ENCODE peak calls at places on chromosomes 5 and 9, in seven cellular contexts. G is A549, B is SK-N-SH, U is K562, J is GM23338, D is HCT116, H is GM12878. N is an unnamed sample.

GRCh38 chr5:136242611-136243010 is 49.6 kb upstream of the SMIM32 start:
- DNase-seq in U (no peak), J (no peak), G (no peak), B (no peak), H (peak; percentile 24), D (no peak), N (no peak)

GRCh38 chr5:180173875-180174586 is 35.0 kb downstream of the RASGEF1C start:
- DNase-seq in U (no peak), G (no peak), J (no peak), B (no peak), H (no peak), D (no peak), N (no peak)

GRCh38 chr9:119159386-119159785 is 209.8 kb downstream of the BRINP1 start:
- DNase-seq in D (no peak), U (no peak), J (no peak), B (no peak), G (no peak), H (no peak), N (no peak)

GRCh38 chr9:90204128-90204838 is 438.3 kb downstream of the DIRAS2 start:
- DNase-seq in B (no peak), D (no peak), G (no peak), U (no peak), H (no peak), J (no peak), N (no peak)

GRCh38 chr5:165914462-165914861 is 2377.0 kb upstream of the WWC1 start:
- DNase-seq in J (no peak), U (no peak), G (no peak), B (no peak), D (no peak), H (no peak), N (no peak)

GRCh38 chr9:134101623-134102149 is 33.9 kb upstream of the BRD3 start:
- DNase-seq in B (peak; percentile 48), G (no peak), H (no peak), U (no peak), D (no peak), J (no peak), N (no peak)

GRCh38 chr5:37111426-37112382 is 137.5 kb downstream of the CPLANE1 start:
- DNase-seq in B (no peak), J (no peak), D (no peak), H (peak; percentile 64), G (no peak), U (no peak), N (no peak)

GRCh38 chr5:25544652-25545249 is 900.0 kb upstream of the CDH10 start:
- DNase-seq in D (peak; percentile 0), G (peak; percentile 4), B (peak; percentile 6), J (peak; percentile 89), U (peak; percentile 6), H (peak; percentile 13), N (peak; percentile 50)

GRCh38 chr5:106415541-106415940 is 1255.2 kb downstream of the EFNA5 start:
- DNase-seq in B (no peak), H (no peak), D (no peak), G (no peak), J (no peak), U (no peak), N (no peak)

GRCh38 chr5:140855772-140856674 is at the start of gene PCDHA10:
- DNase-seq in B (no peak), H (no peak), U (no peak), G (no peak), D (peak; percentile 42), J (peak; percentile 90), N (no peak)

GRCh38 chr5:173191015-173191414 is 44.0 kb downstream of the NKX2-5 start:
- DNase-seq in U (no peak), D (no peak), B (no peak), H (no peak), J (no peak), G (no peak), N (no peak)

GRCh38 chr5:173188280-173188679 is 43.9 kb downstream of the BNIP1 start:
- DNase-seq in U (no peak), H (no peak), B (no peak), D (no peak), G (no peak), J (no peak), N (no peak)

GRCh38 chr5:173191561-173191960 is 43.4 kb downstream of the NKX2-5 start:
- DNase-seq in J (no peak), H (no peak), B (no peak), G (no peak), D (no peak), U (no peak), N (no peak)

DNA sequence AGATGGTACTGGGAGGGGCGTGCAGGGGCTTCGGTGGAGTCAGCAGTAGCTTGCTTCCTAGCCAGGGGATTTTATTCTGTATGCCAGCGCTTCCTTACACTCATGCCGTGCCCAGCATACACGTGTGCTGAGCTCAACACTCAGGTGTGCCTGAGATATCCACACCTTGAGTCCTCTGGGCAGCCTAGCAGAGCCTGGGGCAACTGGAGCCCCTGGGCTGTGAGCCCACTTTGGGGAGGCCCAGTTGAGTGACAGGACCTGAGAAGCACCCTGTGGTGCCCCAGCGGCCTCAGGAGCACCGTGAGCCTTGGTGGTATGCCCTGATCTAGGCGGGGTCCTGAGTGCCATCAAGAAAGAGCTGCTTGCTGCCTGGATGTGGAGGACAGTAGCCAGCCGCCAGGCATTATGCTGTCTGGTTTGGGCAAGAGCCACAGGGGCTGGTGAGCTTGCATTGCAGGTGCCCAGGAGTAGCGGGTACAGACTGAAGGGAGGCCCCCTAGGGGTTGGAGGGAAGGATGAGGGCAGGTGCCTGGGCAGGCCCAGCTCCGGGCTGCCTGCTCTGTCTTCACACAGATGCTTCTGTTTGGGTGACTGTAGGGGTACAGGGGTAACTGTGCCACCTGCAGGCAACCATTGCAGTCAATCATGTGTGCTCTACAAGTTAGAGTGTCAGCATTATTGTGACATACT is 42.9 kb downstream of the BNIP1 start:
- DNase-seq in D (peak; percentile 12), G (no peak), B (no peak), H (no peak), U (no peak), J (peak; percentile 64), N (no peak)
- TF ChIP-seq CTCF in D (peak; percentile 40), G (no peak), B (no peak), H (peak; percentile 21), U (no peak), J (peak; percentile 42), N (no peak)

GRCh38 chr9:99222416-99223280 is 566 bp downstream of the SEC61B start:
- DNase-seq in J (peak; percentile 38), D (no peak), U (no peak), H (no peak), B (no peak), G (no peak), N (no peak)

GRCh38 chr9:99226054-99226453 is 4.0 kb downstream of the SEC61B start:
- DNase-seq in D (no peak), H (no peak), U (no peak), J (no peak), B (no peak), G (no peak), N (no peak)

GRCh38 chr9:99221623-99222415 is at the start of the genes ALG2 and SEC61B:
- DNase-seq in U (peak; percentile 98), B (peak; percentile 97), H (peak; percentile 94), G (peak; percentile 94), D (peak; percentile 88), J (peak; percentile 98), N (peak; percentile 84)

GRCh38 chr9:99221266-99221622 is 498 bp downstream of the ALG2 start:
- DNase-seq in J (no peak), B (no peak), H (no peak), D (no peak), U (no peak), G (peak; percentile 8), N (no peak)

DNA sequence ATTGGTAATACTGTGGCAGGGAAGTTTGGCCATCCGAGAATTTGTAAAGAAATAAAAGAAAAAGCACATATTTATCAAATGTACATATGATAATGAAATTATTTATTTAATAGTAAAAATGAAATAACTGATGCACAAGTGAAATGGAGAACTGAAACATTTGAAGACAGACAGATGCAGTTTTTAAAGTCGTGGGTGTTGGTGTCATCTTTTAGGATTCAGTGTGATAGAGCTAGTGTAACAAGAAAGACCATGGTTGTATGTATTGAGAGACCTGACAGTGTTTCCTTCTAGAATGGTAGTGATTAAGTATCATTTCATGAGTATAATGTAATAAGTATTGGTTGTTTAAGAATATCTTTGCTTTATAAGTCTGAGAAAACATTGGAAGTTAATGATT is 2.4 kb downstream of the SEC61B start:
- DNase-seq in B (no peak), U (no peak), D (no peak), G (no peak), J (no peak), H (no peak), N (no peak)
- TF ChIP-seq REST in B (no peak), U (no peak), D (no peak), G (no peak), J (no peak), H (no peak), N (no peak)

DNA sequence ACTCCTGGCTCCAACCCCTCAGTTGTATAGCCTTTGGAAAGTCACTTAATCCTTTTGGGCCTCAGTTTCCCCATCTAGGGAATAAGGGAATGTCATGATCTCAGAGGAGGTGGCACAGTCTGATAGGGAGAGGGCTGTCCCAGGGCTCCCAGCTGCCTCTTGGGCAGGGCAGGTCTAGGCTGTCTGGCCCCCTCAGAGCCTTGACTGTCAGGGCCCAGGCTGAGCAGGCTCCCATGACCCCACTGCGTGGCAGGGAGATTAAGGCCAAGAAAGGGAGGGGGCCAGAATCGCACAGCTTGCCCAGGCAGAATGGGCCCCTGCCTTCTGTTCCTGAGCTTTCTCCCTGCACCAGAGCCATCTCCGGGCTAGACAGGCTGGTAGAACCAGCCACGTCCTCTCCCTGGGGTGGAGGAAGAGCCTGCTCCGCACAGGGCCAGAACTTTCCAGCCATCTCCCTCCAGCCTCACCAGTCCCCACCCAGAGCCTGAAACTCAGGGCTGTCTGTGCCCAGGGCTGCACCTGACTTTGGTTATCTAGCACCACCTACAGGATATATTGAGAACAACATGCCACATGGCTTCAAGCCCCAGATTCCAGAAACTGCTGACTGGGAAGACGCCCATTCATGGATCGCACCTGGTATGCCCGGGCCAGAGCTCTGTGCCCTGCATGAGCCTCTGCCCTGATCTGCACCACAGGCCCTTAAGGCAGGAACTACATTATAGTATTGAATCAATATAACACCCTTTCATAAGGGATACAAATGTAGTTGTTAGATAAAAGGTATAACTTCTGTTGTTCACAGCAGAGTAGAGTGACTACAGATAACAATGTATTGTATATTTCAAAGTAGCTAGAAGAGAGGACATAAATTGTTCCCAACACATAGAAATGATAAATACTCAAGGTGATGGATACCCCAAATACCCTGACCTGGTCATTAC is 32.0 kb downstream of the NAIF1 start:
- DNase-seq in J (peak; percentile 96), U (peak; percentile 81), G (peak; percentile 89), B (peak; percentile 82), D (peak; percentile 85), H (peak; percentile 60), N (peak; percentile 89)
- TF ChIP-seq CTCF in J (peak; percentile 83), U (peak; percentile 95), G (peak; percentile 87), B (peak; percentile 72), D (peak; percentile 87), H (peak; percentile 91), N (peak; percentile 81)

GRCh38 chr5:89452081-89452480 is 569.1 kb upstream of the MEF2C start:
- DNase-seq in J (no peak), G (no peak), D (no peak), H (no peak), B (no peak), U (no peak), N (no peak)
- TF ChIP-seq REST in J (no peak), G (no peak), D (no peak), H (no peak), B (no peak), U (no peak), N (no peak)

GRCh38 chr5:132464155-132464939 is 26.2 kb downstream of the IRF1 start:
- DNase-seq in H (no peak), B (peak; percentile 42), U (no peak), D (no peak), G (no peak), J (peak; percentile 52), N (no peak)
- TF ChIP-seq CTCF in H (peak; percentile 7), B (peak; percentile 30), U (peak; percentile 36), D (no peak), G (no peak), J (no peak), N (peak; percentile 43)